ENCODE peak calls at places on chromosomes 12 and 14, in eight cellular contexts. One of them, this sample, is unnamed.

GRCh38 chr12:95147836-95148235 is 69.4 kb downstream of the FGD6 start:
- DNase-seq in CD4-positive, alpha-beta T cell: no peak
- DNase-seq in cardiac muscle cell: no peak
- DNase-seq in NCI-H1694 treated with DMSO at 0.1 percent for 48 hours: no peak
- DNase-seq in activated CD8-positive, alpha-beta memory T cell treated with anti-CD3 and anti-CD28 coated beads, Interleukin-2, amount 50 U/mL, for 4 hours: no peak
- DNase-seq in fibroblast of pulmonary artery: no peak
- DNase-seq in mesothelial cell of epicardium: no peak
- DNase-seq in NCI-H2171 treated with DMSO at 0.1 percent for 48 hours: peak; percentile 8
- DNase-seq in this sample: no peak

GRCh38 chr12:53004582-53004981 is 1.7 kb upstream of the EIF4B start:
- DNase-seq in CD4-positive, alpha-beta T cell: no peak
- DNase-seq in cardiac muscle cell: peak; percentile 43
- DNase-seq in NCI-H1694 treated with DMSO at 0.1 percent for 48 hours: no peak
- DNase-seq in activated CD8-positive, alpha-beta memory T cell treated with anti-CD3 and anti-CD28 coated beads, Interleukin-2, amount 50 U/mL, for 4 hours: no peak
- DNase-seq in fibroblast of pulmonary artery: peak; percentile 53
- DNase-seq in mesothelial cell of epicardium: no peak
- DNase-seq in NCI-H2171 treated with DMSO at 0.1 percent for 48 hours: no peak
- DNase-seq in this sample: no peak

GRCh38 chr12:75825686-75826085 is 205.9 kb downstream of the PHLDA1 start:
- DNase-seq in CD4-positive, alpha-beta T cell: no peak
- DNase-seq in cardiac muscle cell: peak; percentile 79
- DNase-seq in NCI-H1694 treated with DMSO at 0.1 percent for 48 hours: no peak
- DNase-seq in activated CD8-positive, alpha-beta memory T cell treated with anti-CD3 and anti-CD28 coated beads, Interleukin-2, amount 50 U/mL, for 4 hours: no peak
- DNase-seq in fibroblast of pulmonary artery: peak; percentile 53
- DNase-seq in mesothelial cell of epicardium: no peak
- DNase-seq in NCI-H2171 treated with DMSO at 0.1 percent for 48 hours: no peak
- DNase-seq in this sample: no peak

GRCh38 chr12:116288735-116289134 is 11.2 kb upstream of the MED13L start:
- DNase-seq in CD4-positive, alpha-beta T cell: no peak
- DNase-seq in cardiac muscle cell: no peak
- DNase-seq in NCI-H1694 treated with DMSO at 0.1 percent for 48 hours: no peak
- DNase-seq in activated CD8-positive, alpha-beta memory T cell treated with anti-CD3 and anti-CD28 coated beads, Interleukin-2, amount 50 U/mL, for 4 hours: no peak
- DNase-seq in fibroblast of pulmonary artery: no peak
- DNase-seq in mesothelial cell of epicardium: no peak
- DNase-seq in NCI-H2171 treated with DMSO at 0.1 percent for 48 hours: no peak
- DNase-seq in this sample: no peak

GRCh38 chr12:66217342-66217929 is 28.4 kb downstream of the IRAK3 start:
- DNase-seq in CD4-positive, alpha-beta T cell: no peak
- DNase-seq in cardiac muscle cell: no peak
- DNase-seq in NCI-H1694 treated with DMSO at 0.1 percent for 48 hours: no peak
- DNase-seq in activated CD8-positive, alpha-beta memory T cell treated with anti-CD3 and anti-CD28 coated beads, Interleukin-2, amount 50 U/mL, for 4 hours: no peak
- DNase-seq in fibroblast of pulmonary artery: peak; percentile 45
- DNase-seq in mesothelial cell of epicardium: no peak
- DNase-seq in NCI-H2171 treated with DMSO at 0.1 percent for 48 hours: no peak
- DNase-seq in this sample: no peak

GRCh38 chr12:93025145-93026103 is 96.3 kb upstream of the EEA1 start:
- DNase-seq in CD4-positive, alpha-beta T cell: no peak
- DNase-seq in cardiac muscle cell: peak; percentile 85
- DNase-seq in NCI-H1694 treated with DMSO at 0.1 percent for 48 hours: peak; percentile 34
- DNase-seq in activated CD8-positive, alpha-beta memory T cell treated with anti-CD3 and anti-CD28 coated beads, Interleukin-2, amount 50 U/mL, for 4 hours: no peak
- DNase-seq in fibroblast of pulmonary artery: peak; percentile 87
- DNase-seq in mesothelial cell of epicardium: no peak
- DNase-seq in NCI-H2171 treated with DMSO at 0.1 percent for 48 hours: no peak
- DNase-seq in this sample: peak; percentile 6

GRCh38 chr14:103502877-103503276 is 19.8 kb downstream of the CKB start:
- DNase-seq in CD4-positive, alpha-beta T cell: no peak
- DNase-seq in cardiac muscle cell: no peak
- DNase-seq in NCI-H1694 treated with DMSO at 0.1 percent for 48 hours: no peak
- DNase-seq in activated CD8-positive, alpha-beta memory T cell treated with anti-CD3 and anti-CD28 coated beads, Interleukin-2, amount 50 U/mL, for 4 hours: no peak
- DNase-seq in fibroblast of pulmonary artery: no peak
- DNase-seq in mesothelial cell of epicardium: no peak
- DNase-seq in NCI-H2171 treated with DMSO at 0.1 percent for 48 hours: no peak
- DNase-seq in this sample: no peak

GRCh38 chr12:12467701-12468218 is 94.9 kb downstream of the DUSP16 start:
- DNase-seq in CD4-positive, alpha-beta T cell: peak; percentile 15
- DNase-seq in cardiac muscle cell: no peak
- DNase-seq in NCI-H1694 treated with DMSO at 0.1 percent for 48 hours: no peak
- DNase-seq in activated CD8-positive, alpha-beta memory T cell treated with anti-CD3 and anti-CD28 coated beads, Interleukin-2, amount 50 U/mL, for 4 hours: no peak
- DNase-seq in fibroblast of pulmonary artery: no peak
- DNase-seq in mesothelial cell of epicardium: no peak
- DNase-seq in NCI-H2171 treated with DMSO at 0.1 percent for 48 hours: no peak
- DNase-seq in this sample: no peak

GRCh38 chr14:54715244-54715643 is 148.3 kb downstream of the SAMD4A start:
- DNase-seq in CD4-positive, alpha-beta T cell: no peak
- DNase-seq in cardiac muscle cell: peak; percentile 37
- DNase-seq in NCI-H1694 treated with DMSO at 0.1 percent for 48 hours: no peak
- DNase-seq in activated CD8-positive, alpha-beta memory T cell treated with anti-CD3 and anti-CD28 coated beads, Interleukin-2, amount 50 U/mL, for 4 hours: no peak
- DNase-seq in fibroblast of pulmonary artery: peak; percentile 31
- DNase-seq in mesothelial cell of epicardium: no peak
- DNase-seq in NCI-H2171 treated with DMSO at 0.1 percent for 48 hours: no peak
- DNase-seq in this sample: no peak

GRCh38 chr14:65945333-65945732 is 532.8 kb downstream of the FUT8 start:
- DNase-seq in CD4-positive, alpha-beta T cell: no peak
- DNase-seq in cardiac muscle cell: no peak
- DNase-seq in NCI-H1694 treated with DMSO at 0.1 percent for 48 hours: no peak
- DNase-seq in activated CD8-positive, alpha-beta memory T cell treated with anti-CD3 and anti-CD28 coated beads, Interleukin-2, amount 50 U/mL, for 4 hours: no peak
- DNase-seq in fibroblast of pulmonary artery: no peak
- DNase-seq in mesothelial cell of epicardium: no peak
- DNase-seq in NCI-H2171 treated with DMSO at 0.1 percent for 48 hours: no peak
- DNase-seq in this sample: no peak

GRCh38 chr12:127802271-127802670 is 464.7 kb upstream of the TMEM132C start:
- DNase-seq in CD4-positive, alpha-beta T cell: no peak
- DNase-seq in cardiac muscle cell: no peak
- DNase-seq in NCI-H1694 treated with DMSO at 0.1 percent for 48 hours: no peak
- DNase-seq in activated CD8-positive, alpha-beta memory T cell treated with anti-CD3 and anti-CD28 coated beads, Interleukin-2, amount 50 U/mL, for 4 hours: no peak
- DNase-seq in fibroblast of pulmonary artery: no peak
- DNase-seq in mesothelial cell of epicardium: no peak
- DNase-seq in NCI-H2171 treated with DMSO at 0.1 percent for 48 hours: no peak
- DNase-seq in this sample: no peak

GRCh38 chr14:39050389-39050788 is 52.6 kb downstream of the SEC23A start:
- DNase-seq in CD4-positive, alpha-beta T cell: no peak
- DNase-seq in cardiac muscle cell: peak; percentile 64
- DNase-seq in NCI-H1694 treated with DMSO at 0.1 percent for 48 hours: no peak
- DNase-seq in activated CD8-positive, alpha-beta memory T cell treated with anti-CD3 and anti-CD28 coated beads, Interleukin-2, amount 50 U/mL, for 4 hours: no peak
- DNase-seq in fibroblast of pulmonary artery: peak; percentile 65
- DNase-seq in mesothelial cell of epicardium: no peak
- DNase-seq in NCI-H2171 treated with DMSO at 0.1 percent for 48 hours: no peak
- DNase-seq in this sample: no peak

GRCh38 chr14:22598099-22598895 is at the start of gene ABHD4:
- DNase-seq in CD4-positive, alpha-beta T cell: peak; percentile 52
- DNase-seq in cardiac muscle cell: peak; percentile 75
- DNase-seq in NCI-H1694 treated with DMSO at 0.1 percent for 48 hours: peak; percentile 31
- DNase-seq in activated CD8-positive, alpha-beta memory T cell treated with anti-CD3 and anti-CD28 coated beads, Interleukin-2, amount 50 U/mL, for 4 hours: peak; percentile 56
- DNase-seq in fibroblast of pulmonary artery: peak; percentile 64
- DNase-seq in mesothelial cell of epicardium: peak; percentile 65
- DNase-seq in NCI-H2171 treated with DMSO at 0.1 percent for 48 hours: peak; percentile 95
- DNase-seq in this sample: peak; percentile 79

GRCh38 chr12:124487834-124488165 is 79.6 kb downstream of the NCOR2 start:
- DNase-seq in CD4-positive, alpha-beta T cell: no peak
- DNase-seq in cardiac muscle cell: no peak
- DNase-seq in NCI-H1694 treated with DMSO at 0.1 percent for 48 hours: no peak
- DNase-seq in activated CD8-positive, alpha-beta memory T cell treated with anti-CD3 and anti-CD28 coated beads, Interleukin-2, amount 50 U/mL, for 4 hours: no peak
- DNase-seq in fibroblast of pulmonary artery: no peak
- DNase-seq in mesothelial cell of epicardium: no peak
- DNase-seq in NCI-H2171 treated with DMSO at 0.1 percent for 48 hours: peak; percentile 26
- DNase-seq in this sample: no peak

GRCh38 chr14:90698379-90698869 is 117.8 kb downstream of the TTC7B start:
- DNase-seq in CD4-positive, alpha-beta T cell: no peak
- DNase-seq in cardiac muscle cell: peak; percentile 76
- DNase-seq in NCI-H1694 treated with DMSO at 0.1 percent for 48 hours: peak; percentile 95
- DNase-seq in activated CD8-positive, alpha-beta memory T cell treated with anti-CD3 and anti-CD28 coated beads, Interleukin-2, amount 50 U/mL, for 4 hours: no peak
- DNase-seq in fibroblast of pulmonary artery: peak; percentile 74
- DNase-seq in mesothelial cell of epicardium: no peak
- DNase-seq in NCI-H2171 treated with DMSO at 0.1 percent for 48 hours: peak; percentile 91
- DNase-seq in this sample: peak; percentile 24

GRCh38 chr12:101793401-101793800 is 37.4 kb downstream of the GNPTAB start:
- DNase-seq in CD4-positive, alpha-beta T cell: no peak
- DNase-seq in cardiac muscle cell: peak; percentile 68
- DNase-seq in NCI-H1694 treated with DMSO at 0.1 percent for 48 hours: no peak
- DNase-seq in activated CD8-positive, alpha-beta memory T cell treated with anti-CD3 and anti-CD28 coated beads, Interleukin-2, amount 50 U/mL, for 4 hours: no peak
- DNase-seq in fibroblast of pulmonary artery: peak; percentile 54
- DNase-seq in mesothelial cell of epicardium: no peak
- DNase-seq in NCI-H2171 treated with DMSO at 0.1 percent for 48 hours: no peak
- DNase-seq in this sample: no peak

GRCh38 chr14:105797546-105797945 is 271.2 kb downstream of the TMEM121 start:
- DNase-seq in CD4-positive, alpha-beta T cell: no peak
- DNase-seq in cardiac muscle cell: no peak
- DNase-seq in NCI-H1694 treated with DMSO at 0.1 percent for 48 hours: no peak
- DNase-seq in activated CD8-positive, alpha-beta memory T cell treated with anti-CD3 and anti-CD28 coated beads, Interleukin-2, amount 50 U/mL, for 4 hours: no peak
- DNase-seq in fibroblast of pulmonary artery: no peak
- DNase-seq in mesothelial cell of epicardium: no peak
- DNase-seq in NCI-H2171 treated with DMSO at 0.1 percent for 48 hours: no peak
- DNase-seq in this sample: no peak

GRCh38 chr12:1107669-1108068 is 116.6 kb downstream of the ERC1 start:
- DNase-seq in CD4-positive, alpha-beta T cell: no peak
- DNase-seq in cardiac muscle cell: no peak
- DNase-seq in NCI-H1694 treated with DMSO at 0.1 percent for 48 hours: no peak
- DNase-seq in activated CD8-positive, alpha-beta memory T cell treated with anti-CD3 and anti-CD28 coated beads, Interleukin-2, amount 50 U/mL, for 4 hours: no peak
- DNase-seq in fibroblast of pulmonary artery: no peak
- DNase-seq in mesothelial cell of epicardium: no peak
- DNase-seq in NCI-H2171 treated with DMSO at 0.1 percent for 48 hours: no peak
- DNase-seq in this sample: no peak

GRCh38 chr12:7666595-7666994 is 887 bp upstream of the APOBEC1 start:
- DNase-seq in CD4-positive, alpha-beta T cell: no peak
- DNase-seq in cardiac muscle cell: no peak
- DNase-seq in NCI-H1694 treated with DMSO at 0.1 percent for 48 hours: no peak
- DNase-seq in activated CD8-positive, alpha-beta memory T cell treated with anti-CD3 and anti-CD28 coated beads, Interleukin-2, amount 50 U/mL, for 4 hours: no peak
- DNase-seq in fibroblast of pulmonary artery: no peak
- DNase-seq in mesothelial cell of epicardium: no peak
- DNase-seq in NCI-H2171 treated with DMSO at 0.1 percent for 48 hours: no peak
- DNase-seq in this sample: no peak

GRCh38 chr12:118763239-118763638 is 218.1 kb upstream of the SRRM4 start:
- DNase-seq in CD4-positive, alpha-beta T cell: no peak
- DNase-seq in cardiac muscle cell: no peak
- DNase-seq in NCI-H1694 treated with DMSO at 0.1 percent for 48 hours: no peak
- DNase-seq in activated CD8-positive, alpha-beta memory T cell treated with anti-CD3 and anti-CD28 coated beads, Interleukin-2, amount 50 U/mL, for 4 hours: no peak
- DNase-seq in fibroblast of pulmonary artery: no peak
- DNase-seq in mesothelial cell of epicardium: no peak
- DNase-seq in NCI-H2171 treated with DMSO at 0.1 percent for 48 hours: no peak
- DNase-seq in this sample: no peak

GRCh38 chr12:39354955-39355354 is 88.0 kb downstream of the KIF21A start:
- DNase-seq in CD4-positive, alpha-beta T cell: no peak
- DNase-seq in cardiac muscle cell: no peak
- DNase-seq in NCI-H1694 treated with DMSO at 0.1 percent for 48 hours: no peak
- DNase-seq in activated CD8-positive, alpha-beta memory T cell treated with anti-CD3 and anti-CD28 coated beads, Interleukin-2, amount 50 U/mL, for 4 hours: no peak
- DNase-seq in fibroblast of pulmonary artery: no peak
- DNase-seq in mesothelial cell of epicardium: no peak
- DNase-seq in NCI-H2171 treated with DMSO at 0.1 percent for 48 hours: no peak
- DNase-seq in this sample: no peak

GRCh38 chr12:73906757-73907156 is 630.9 kb upstream of the ATXN7L3B start:
- DNase-seq in CD4-positive, alpha-beta T cell: no peak
- DNase-seq in cardiac muscle cell: no peak
- DNase-seq in NCI-H1694 treated with DMSO at 0.1 percent for 48 hours: no peak
- DNase-seq in activated CD8-positive, alpha-beta memory T cell treated with anti-CD3 and anti-CD28 coated beads, Interleukin-2, amount 50 U/mL, for 4 hours: no peak
- DNase-seq in fibroblast of pulmonary artery: no peak
- DNase-seq in mesothelial cell of epicardium: no peak
- DNase-seq in NCI-H2171 treated with DMSO at 0.1 percent for 48 hours: no peak
- DNase-seq in this sample: no peak

GRCh38 chr14:69879175-69880047 is at the start of gene SMOC1:
- DNase-seq in CD4-positive, alpha-beta T cell: no peak
- DNase-seq in cardiac muscle cell: peak; percentile 34
- DNase-seq in NCI-H1694 treated with DMSO at 0.1 percent for 48 hours: peak; percentile 91
- DNase-seq in activated CD8-positive, alpha-beta memory T cell treated with anti-CD3 and anti-CD28 coated beads, Interleukin-2, amount 50 U/mL, for 4 hours: no peak
- DNase-seq in fibroblast of pulmonary artery: peak; percentile 14
- DNase-seq in mesothelial cell of epicardium: peak; percentile 50
- DNase-seq in NCI-H2171 treated with DMSO at 0.1 percent for 48 hours: peak; percentile 67
- DNase-seq in this sample: peak; percentile 75

GRCh38 chr12:14238224-14238792 is 127.2 kb upstream of the ATF7IP start:
- DNase-seq in CD4-positive, alpha-beta T cell: no peak
- DNase-seq in cardiac muscle cell: peak; percentile 63
- DNase-seq in NCI-H1694 treated with DMSO at 0.1 percent for 48 hours: peak; percentile 39
- DNase-seq in activated CD8-positive, alpha-beta memory T cell treated with anti-CD3 and anti-CD28 coated beads, Interleukin-2, amount 50 U/mL, for 4 hours: no peak
- DNase-seq in fibroblast of pulmonary artery: peak; percentile 67
- DNase-seq in mesothelial cell of epicardium: no peak
- DNase-seq in NCI-H2171 treated with DMSO at 0.1 percent for 48 hours: no peak
- DNase-seq in this sample: no peak

GRCh38 chr12:108516511-108517275 is 1.6 kb downstream of the FICD start:
- DNase-seq in CD4-positive, alpha-beta T cell: no peak
- DNase-seq in cardiac muscle cell: peak; percentile 14
- DNase-seq in NCI-H1694 treated with DMSO at 0.1 percent for 48 hours: no peak
- DNase-seq in activated CD8-positive, alpha-beta memory T cell treated with anti-CD3 and anti-CD28 coated beads, Interleukin-2, amount 50 U/mL, for 4 hours: no peak
- DNase-seq in fibroblast of pulmonary artery: peak; percentile 8
- DNase-seq in mesothelial cell of epicardium: no peak
- DNase-seq in NCI-H2171 treated with DMSO at 0.1 percent for 48 hours: no peak
- DNase-seq in this sample: no peak

GRCh38 chr14:73965206-73965605 is 15.1 kb downstream of the COQ6 start:
- DNase-seq in CD4-positive, alpha-beta T cell: no peak
- DNase-seq in cardiac muscle cell: no peak
- DNase-seq in NCI-H1694 treated with DMSO at 0.1 percent for 48 hours: no peak
- DNase-seq in activated CD8-positive, alpha-beta memory T cell treated with anti-CD3 and anti-CD28 coated beads, Interleukin-2, amount 50 U/mL, for 4 hours: no peak
- DNase-seq in fibroblast of pulmonary artery: no peak
- DNase-seq in mesothelial cell of epicardium: no peak
- DNase-seq in NCI-H2171 treated with DMSO at 0.1 percent for 48 hours: no peak
- DNase-seq in this sample: no peak

GRCh38 chr12:128969480-128970055 is 116.3 kb downstream of the GLT1D1 start:
- DNase-seq in CD4-positive, alpha-beta T cell: no peak
- DNase-seq in cardiac muscle cell: no peak
- DNase-seq in NCI-H1694 treated with DMSO at 0.1 percent for 48 hours: peak; percentile 31
- DNase-seq in activated CD8-positive, alpha-beta memory T cell treated with anti-CD3 and anti-CD28 coated beads, Interleukin-2, amount 50 U/mL, for 4 hours: no peak
- DNase-seq in fibroblast of pulmonary artery: no peak
- DNase-seq in mesothelial cell of epicardium: peak; percentile 55
- DNase-seq in NCI-H2171 treated with DMSO at 0.1 percent for 48 hours: peak; percentile 31
- DNase-seq in this sample: peak; percentile 29

This sample was measured in endothelial cell.